ENCODE peak calls at places on chromosomes 11 and 22, in nine cellular contexts. C is astrocyte, Y is lower leg skin, N is endodermal cell, B is psoas muscle, W is epithelial cell of esophagus, T is neural progenitor cell, X is heart right ventricle, H is thyroid gland. R is an unnamed sample.

GRCh38 chr11:3243880-3244279 is 11.7 kb upstream of the MRGPRE start:
- DNase-seq in C (no peak), B (no peak), X (no peak), N (no peak), H (no peak), T (no peak), W (no peak), Y (no peak), R (no peak)

GRCh38 chr11:23778971-23779370 is 717.9 kb upstream of the LUZP2 start:
- DNase-seq in W (no peak), B (no peak), X (no peak), N (no peak), Y (no peak), C (peak), H (no peak), T (no peak), R (no peak)

GRCh38 chr22:27799334-27800249 is 2.0 kb downstream of the MN1 start:
- DNase-seq in C (no peak), X (peak), H (peak), N (peak), B (peak), Y (no peak), W (peak), T (peak), R (no peak)

GRCh38 chr11:64935634-64936081 is at the start of gene GPHA2:
- DNase-seq in C (peak), T (peak), W (peak), N (peak), B (no peak), Y (peak), H (no peak), X (no peak), R (no peak)

GRCh38 chr11:72585762-72586590 is 88.2 kb downstream of the PDE2A start:
- DNase-seq in Y (no peak), X (peak), H (peak), T (peak), N (peak), C (no peak), W (peak), B (peak), R (no peak)

GRCh38 chr11:64851831-64852337 is 7.4 kb upstream of the CDC42BPG start:
- DNase-seq in X (no peak), C (no peak), B (no peak), W (no peak), N (no peak), T (no peak), H (no peak), Y (no peak), R (no peak)

GRCh38 chr22:20488946-20489345 is 6.6 kb downstream of the KLHL22 start:
- DNase-seq in W (no peak), H (no peak), T (peak), N (peak), C (no peak), B (peak), X (no peak), Y (no peak), R (no peak)

GRCh38 chr11:85815186-85815911 is 4.4 kb upstream of the SYTL2 start:
- DNase-seq in N (no peak), B (no peak), T (no peak), W (peak), H (no peak), C (peak), X (no peak), Y (no peak), R (no peak)

GRCh38 chr11:29780756-29781155 is 236.1 kb downstream of the KCNA4 start:
- DNase-seq in H (no peak), T (peak), B (no peak), C (no peak), Y (peak), N (no peak), W (no peak), X (peak), R (no peak)

GRCh38 chr11:72041364-72042058 is 38.8 kb downstream of the NUMA1 start:
- DNase-seq in H (peak), X (peak), N (peak), T (peak), Y (peak), B (peak), W (peak), C (peak), R (peak)

GRCh38 chr11:70826541-70826943 is 425.8 kb downstream of the SHANK2 start:
- DNase-seq in W (peak), C (no peak), B (no peak), X (no peak), T (peak), Y (no peak), H (peak), N (peak), R (no peak)

GRCh38 chr11:129705341-129705740 is 110.3 kb upstream of the TMEM45B start:
- DNase-seq in B (no peak), X (no peak), C (no peak), T (no peak), H (no peak), Y (peak), W (peak), N (no peak), R (no peak)

GRCh38 chr22:19765477-19766234 is 5.1 kb downstream of the TBX1 start:
- DNase-seq in Y (no peak), N (peak), T (peak), W (peak), C (no peak), B (no peak), X (peak), H (no peak), R (no peak)

GRCh38 chr11:33690290-33691050 is 10.2 kb downstream of the C11orf91 start:
- DNase-seq in H (peak), N (no peak), W (peak), C (peak), X (peak), B (peak), Y (peak), T (no peak), R (no peak)

GRCh38 chr11:103997082-103997481 is 39.4 kb upstream of the DDI1 start:
- DNase-seq in T (no peak), C (no peak), Y (no peak), X (no peak), N (no peak), H (no peak), B (no peak), W (no peak), R (no peak)

GRCh38 chr11:65316979-65317786 is 2.5 kb downstream of the CDC42EP2 start:
- DNase-seq in X (peak), C (peak), B (peak), H (peak), Y (peak), N (peak), W (peak), T (peak), R (no peak)

GRCh38 chr11:72350752-72351151 is 83.6 kb downstream of the CLPB start:
- DNase-seq in B (no peak), C (no peak), T (no peak), N (no peak), H (no peak), Y (no peak), X (no peak), W (no peak), R (no peak)

GRCh38 chr11:68806931-68807844 is 34.5 kb downstream of the CPT1A start:
- DNase-seq in C (peak), X (no peak), W (peak), B (no peak), T (no peak), Y (no peak), H (no peak), N (no peak), R (no peak)

GRCh38 chr11:15038963-15039362 is 34.4 kb upstream of the CALCB start:
- DNase-seq in X (no peak), Y (no peak), C (no peak), N (no peak), W (peak), H (no peak), T (peak), B (no peak), R (no peak)

GRCh38 chr11:128419012-128419767 is 168.2 kb downstream of the ETS1 start:
- DNase-seq in W (no peak), Y (no peak), X (no peak), N (no peak), C (no peak), H (no peak), B (no peak), T (no peak), R (no peak)

GRCh38 chr11:108775324-108775723 is 110.5 kb downstream of the DDX10 start:
- DNase-seq in T (no peak), C (no peak), W (peak), Y (no peak), X (no peak), B (no peak), N (no peak), H (no peak), R (no peak)

GRCh38 chr11:98565311-98565710 is 455.4 kb upstream of the CNTN5 start:
- DNase-seq in N (no peak), Y (no peak), H (no peak), X (no peak), T (no peak), C (peak), B (no peak), W (no peak), R (no peak)

GRCh38 chr11:2562181-2562581 is 117.4 kb downstream of the KCNQ1 start:
- DNase-seq in X (peak), T (peak), W (no peak), B (peak), Y (no peak), H (no peak), C (no peak), N (peak), R (no peak)

GRCh38 chr11:122685041-122685440 is 29.5 kb downstream of the UBASH3B start:
- DNase-seq in T (no peak), N (no peak), X (no peak), B (no peak), W (no peak), C (no peak), H (no peak), Y (no peak), R (no peak)

DNA sequence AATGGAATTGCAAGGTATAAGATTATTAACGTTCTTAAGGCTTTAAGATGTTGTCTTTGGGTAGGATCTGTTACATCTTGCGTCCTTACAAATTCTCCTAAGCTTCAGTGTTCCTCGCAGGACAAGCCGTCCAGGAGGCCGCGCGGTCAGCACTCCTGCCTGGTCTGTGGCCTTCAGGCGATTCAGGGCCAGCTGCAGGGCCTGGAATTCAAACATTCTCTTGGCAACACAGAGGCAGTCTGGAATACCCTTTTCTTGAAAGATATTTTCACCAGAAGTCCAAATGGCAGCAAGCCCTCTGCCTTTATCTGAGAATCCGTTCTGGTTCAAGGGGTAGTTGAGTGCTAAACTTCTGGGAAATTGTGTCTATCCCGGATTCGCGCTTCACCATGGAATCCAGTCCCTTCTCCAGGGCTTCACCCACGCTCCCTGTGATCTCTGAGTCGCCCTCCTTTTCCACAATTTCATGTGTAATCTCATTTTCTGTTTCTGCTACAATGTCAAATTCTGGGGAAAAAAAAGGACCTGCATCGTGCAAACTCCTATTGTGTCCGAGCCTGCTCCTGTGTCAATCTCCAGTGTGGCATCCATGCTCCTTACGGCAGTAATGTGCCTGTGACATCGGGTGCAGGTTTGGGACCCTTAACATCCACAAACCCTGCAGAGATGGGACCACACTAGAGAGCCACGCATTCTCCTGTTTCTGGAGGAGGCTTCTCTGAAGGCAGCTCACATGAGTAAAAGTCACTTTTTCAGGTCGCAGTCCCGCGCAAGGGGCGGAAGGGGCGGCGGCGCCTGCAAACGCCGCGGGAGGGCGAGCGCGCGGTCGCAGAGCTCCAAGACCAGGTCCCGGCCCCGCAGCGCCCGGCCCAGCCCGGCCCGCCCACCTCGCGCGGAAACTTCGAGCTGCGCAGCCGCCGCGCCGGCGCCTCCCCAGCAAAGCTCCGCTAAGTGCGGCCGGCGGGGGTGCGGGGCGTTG is 25.3 kb upstream of the SORL1 start:
- DNase-seq in W (no peak), Y (peak), T (peak), C (no peak), H (peak), N (peak), B (peak), X (peak), R (no peak)
- TF ChIP-seq CTCF in W (no peak), Y (no peak), T (no peak), C (no peak), H (peak), N (peak), B (no peak), X (peak), R (peak)

GRCh38 chr11:126862664-126863247 is 137.8 kb downstream of the KIRREL3 start:
- DNase-seq in X (no peak), N (peak), Y (no peak), H (no peak), T (peak), W (no peak), C (no peak), B (no peak), R (peak)
- TF ChIP-seq CTCF in X (no peak), N (peak), Y (no peak), H (no peak), T (peak), W (no peak), C (no peak), B (no peak), R (no peak)

GRCh38 chr22:44028091-44028490 is 4.0 kb downstream of the PARVB start:
- DNase-seq in H (no peak), B (no peak), X (no peak), C (no peak), W (no peak), T (no peak), N (no peak), Y (no peak), R (no peak)

GRCh38 chr22:44030051-44030701 is 6.1 kb downstream of the PARVB start:
- DNase-seq in N (no peak), T (no peak), B (peak), Y (no peak), H (no peak), X (no peak), W (no peak), C (no peak), R (no peak)

GRCh38 chr22:44030702-44031082 is 6.6 kb downstream of the PARVB start:
- DNase-seq in H (no peak), W (no peak), T (no peak), N (no peak), B (peak), Y (no peak), X (no peak), C (no peak), R (no peak)

GRCh38 chr22:44026630-44027511 is 2.8 kb downstream of the PARVB start:
- DNase-seq in N (no peak), W (no peak), Y (peak), X (peak), T (no peak), C (peak), H (peak), B (peak), R (no peak)

GRCh38 chr22:44029069-44029468 is 5.0 kb downstream of the PARVB start:
- DNase-seq in W (no peak), N (no peak), H (no peak), Y (no peak), B (peak), T (no peak), X (no peak), C (no peak), R (no peak)
- TF ChIP-seq CTCF in W (no peak), N (no peak), H (no peak), Y (no peak), B (no peak), T (no peak), X (no peak), C (no peak), R (no peak)

GRCh38 chr22:41534219-41534618 is 10.1 kb downstream of the POLR3H start:
- DNase-seq in Y (no peak), X (no peak), H (no peak), W (no peak), B (no peak), N (no peak), C (no peak), T (no peak), R (no peak)

GRCh38 chr22:41531736-41532477 is 12.4 kb downstream of the POLR3H start:
- DNase-seq in C (no peak), T (no peak), N (no peak), W (no peak), X (no peak), H (no peak), Y (no peak), B (no peak), R (no peak)

GRCh38 chr22:41537203-41537602 is 7.1 kb downstream of the POLR3H start:
- DNase-seq in C (no peak), H (no peak), W (no peak), X (no peak), Y (no peak), B (no peak), T (no peak), N (no peak), R (no peak)

GRCh38 chr22:41532908-41533825 is 11.1 kb downstream of the POLR3H start:
- DNase-seq in B (peak), W (peak), N (peak), X (peak), T (peak), C (no peak), Y (peak), H (peak), R (no peak)

GRCh38 chr22:41535244-41535643 is 9.0 kb downstream of the POLR3H start:
- DNase-seq in W (no peak), B (no peak), H (no peak), C (no peak), Y (no peak), T (peak), N (peak), X (no peak), R (no peak)
- TF ChIP-seq CTCF in W (peak), B (no peak), H (no peak), C (no peak), Y (no peak), T (peak), N (peak), X (no peak), R (peak)

GRCh38 chr22:18109410-18110193 is 1.0 kb upstream of the TUBA8 start:
- DNase-seq in C (no peak), N (no peak), T (no peak), W (no peak), B (no peak), X (no peak), Y (no peak), H (no peak), R (no peak)

GRCh38 chr22:18112440-18112839 is 1.8 kb downstream of the TUBA8 start:
- DNase-seq in T (no peak), B (no peak), N (no peak), Y (no peak), C (no peak), W (no peak), H (no peak), X (no peak), R (no peak)

GRCh38 chr22:18110944-18111758 is 542 bp downstream of the TUBA8 start:
- DNase-seq in Y (no peak), T (peak), W (no peak), X (no peak), N (no peak), B (no peak), C (no peak), H (peak), R (no peak)

GRCh38 chr22:18111759-18112330 is 1.2 kb downstream of the TUBA8 start:
- DNase-seq in N (no peak), Y (no peak), T (no peak), X (peak), W (no peak), H (peak), C (no peak), B (peak), R (no peak)

GRCh38 chr22:18110194-18110943 is at the start of gene TUBA8:
- DNase-seq in C (peak), W (peak), X (peak), Y (peak), T (peak), N (peak), H (peak), B (peak), R (no peak)
- TF ChIP-seq CTCF in C (no peak), W (no peak), X (no peak), Y (no peak), T (no peak), N (no peak), H (no peak), B (no peak), R (no peak)

GRCh38 chr11:66467034-66467659 is 442 bp downstream of the PELI3 start:
- DNase-seq in W (peak), Y (no peak), C (no peak), H (peak), X (peak), B (peak), N (no peak), T (peak), R (no peak)
- TF ChIP-seq CTCF in W (peak), Y (no peak), C (no peak), H (peak), X (peak), B (peak), N (peak), T (peak), R (peak)

DNA sequence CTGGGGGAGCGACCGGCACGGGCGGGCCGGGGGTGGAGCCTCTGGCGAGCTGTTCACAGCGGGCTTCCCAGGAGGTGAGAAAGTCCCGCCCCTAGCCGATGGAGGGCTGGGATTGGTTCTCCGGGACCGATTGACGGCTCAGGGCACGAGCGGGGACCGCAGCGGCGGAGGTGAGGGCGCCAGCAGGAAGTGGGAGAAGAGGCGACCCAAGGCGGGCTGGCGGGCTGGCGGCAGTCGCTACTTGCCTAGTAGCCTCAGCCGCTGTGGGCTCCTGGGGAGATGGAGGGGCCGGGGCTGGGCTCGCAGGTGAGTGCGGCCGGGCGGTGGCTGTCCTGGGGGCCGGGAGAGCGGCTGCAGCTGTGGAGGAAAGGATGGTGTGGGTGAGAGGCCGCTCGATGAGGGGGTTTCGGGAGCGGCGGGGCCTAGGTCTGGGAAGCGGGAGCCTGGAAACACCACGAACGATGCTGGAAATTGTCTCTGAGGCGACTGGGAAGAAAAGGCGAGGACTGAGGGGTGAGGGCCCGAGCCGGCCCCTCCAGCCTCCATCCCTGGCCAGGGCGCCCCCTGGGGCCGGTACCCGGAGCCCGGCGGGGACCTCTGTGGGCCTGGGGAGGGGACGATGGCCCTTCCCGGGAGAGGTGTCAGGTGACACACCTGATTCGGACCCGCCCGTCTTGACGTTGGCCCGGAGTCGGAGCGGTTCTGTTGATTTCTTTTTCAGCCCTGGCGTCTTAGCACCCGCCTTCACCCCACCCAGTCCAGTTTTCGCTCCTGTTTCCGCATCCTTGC is at the start of gene ZDHHC13:
- DNase-seq in W (peak), C (peak), X (peak), Y (peak), H (peak), N (peak), B (peak), T (peak), R (peak)
- TF ChIP-seq CTCF in W (peak), C (peak), X (peak), Y (no peak), H (peak), N (peak), B (no peak), T (peak), R (peak)

DNA sequence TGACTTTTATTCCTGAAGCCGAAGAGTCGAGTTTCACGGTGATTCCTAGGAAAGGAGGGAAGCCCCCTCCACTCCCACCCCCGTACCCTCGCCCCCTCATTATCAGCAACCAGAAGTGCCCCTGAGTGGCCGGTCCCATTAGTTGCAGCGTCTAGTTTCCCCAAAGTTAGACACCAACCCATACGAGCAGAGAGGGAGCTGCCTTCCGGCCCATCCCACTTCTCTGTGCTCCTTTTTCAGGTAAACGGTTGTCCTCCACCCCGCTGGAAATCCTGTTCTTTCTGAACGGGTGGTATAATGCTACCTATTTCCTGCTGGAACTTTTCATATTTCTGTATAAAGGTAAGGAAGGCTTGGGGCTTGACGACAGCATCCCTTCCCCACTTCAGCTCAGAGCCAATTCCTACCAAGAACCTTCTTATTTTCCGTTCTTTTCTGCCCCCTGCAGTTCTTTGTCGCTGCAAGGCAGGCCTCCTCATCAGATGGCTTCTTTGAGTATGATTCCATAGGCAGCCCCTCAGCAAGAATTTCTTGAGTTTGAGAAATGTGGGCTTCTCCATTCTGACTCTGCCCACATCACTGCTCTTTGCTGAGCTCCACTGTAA is 706 bp downstream of the TMEM216 start:
- DNase-seq in B (no peak), X (no peak), W (no peak), Y (no peak), T (peak), H (peak), N (peak), C (no peak), R (no peak)
- TF ChIP-seq CTCF in B (no peak), X (peak), W (peak), Y (no peak), T (no peak), H (no peak), N (peak), C (no peak), R (peak)